ENCODE peak calls at places on chromosomes 6 and 20, in nine cellular contexts. D is tibial artery, F is left lung, Y is AG09309, V is AG04450, O is epithelial cell of esophagus, X is right lobe of liver, R is AG09319, G is IMR-90. A is an unnamed sample.

GRCh38 chr6:52362443-52363221 is 681 bp downstream of the PAQR8 start:
- DNase-seq in R (no peak), G (no peak), O (no peak), V (no peak), F (peak), X (peak), Y (no peak), D (peak), A (peak)

GRCh38 chr20:20743511-20744169 is 31.2 kb upstream of the RALGAPA2 start:
- DNase-seq in V (no peak), R (no peak), G (no peak), D (peak), F (no peak), X (peak), O (no peak), Y (no peak), A (no peak)

GRCh38 chr20:53915459-53916172 is 154.8 kb downstream of the BCAS1 start:
- DNase-seq in G (peak), Y (peak), X (peak), V (peak), O (peak), R (peak), D (peak), F (peak), A (no peak)

GRCh38 chr6:125974214-125974866 is 12.0 kb upstream of the TRMT11 start:
- DNase-seq in G (peak), V (no peak), D (no peak), X (no peak), R (no peak), F (no peak), O (peak), Y (no peak), A (no peak)

GRCh38 chr6:102015431-102015830 is 621.9 kb downstream of the GRIK2 start:
- DNase-seq in D (peak), O (no peak), G (no peak), V (no peak), F (no peak), R (no peak), Y (no peak), X (no peak), A (peak)

GRCh38 chr6:106749611-106750010 is 120.2 kb downstream of the QRSL1 start:
- DNase-seq in R (no peak), X (no peak), Y (no peak), F (no peak), O (peak), D (no peak), G (peak), V (no peak), A (no peak)

GRCh38 chr20:22688485-22688884 is 104.1 kb upstream of the FOXA2 start:
- DNase-seq in V (no peak), O (peak), X (no peak), G (no peak), D (no peak), Y (no peak), F (no peak), R (no peak), A (no peak)

GRCh38 chr6:63058601-63059000 is 152.7 kb upstream of the FKBP1C start:
- DNase-seq in X (no peak), R (no peak), F (no peak), O (no peak), D (no peak), V (no peak), G (no peak), Y (no peak), A (no peak)

GRCh38 chr6:122393339-122393896 is 6.0 kb upstream of the HSF2 start:
- DNase-seq in Y (no peak), R (no peak), V (no peak), G (no peak), D (no peak), O (no peak), F (peak), X (no peak), A (no peak)

GRCh38 chr6:33850869-33851541 is 47.2 kb upstream of the MLN start:
- DNase-seq in D (no peak), O (no peak), Y (no peak), F (no peak), R (no peak), X (no peak), V (no peak), G (no peak), A (no peak)

GRCh38 chr6:27096834-27097511 is 150.5 kb upstream of the PRSS16 start:
- DNase-seq in D (no peak), R (peak), G (peak), F (peak), O (peak), X (no peak), V (peak), Y (peak), A (no peak)

GRCh38 chr6:41097467-41098090 is 24.8 kb downstream of the NFYA start:
- DNase-seq in G (peak), Y (no peak), F (no peak), V (no peak), R (no peak), X (no peak), O (no peak), D (no peak), A (no peak)

GRCh38 chr6:42232035-42232434 is 14.4 kb upstream of the MRPS10 start:
- DNase-seq in G (no peak), O (peak), V (no peak), F (no peak), X (no peak), Y (no peak), D (no peak), R (no peak), A (no peak)

GRCh38 chr6:156778615-156779205 is 1.5 kb downstream of the ARID1B start:
- DNase-seq in D (peak), F (peak), V (no peak), G (no peak), R (no peak), X (peak), O (peak), Y (no peak), A (no peak)

GRCh38 chr6:30935018-30935417 is 3.0 kb upstream of the SFTA2 start:
- DNase-seq in R (no peak), O (peak), F (peak), V (no peak), Y (no peak), X (no peak), G (no peak), D (no peak), A (no peak)

GRCh38 chr6:166800110-166800509 is 156.2 kb downstream of the RNASET2 start:
- DNase-seq in D (no peak), O (no peak), X (no peak), V (no peak), F (no peak), G (no peak), Y (no peak), R (no peak), A (no peak)

GRCh38 chr6:13273931-13274706 is 54.2 kb downstream of the TBC1D7 start:
- DNase-seq in V (no peak), X (no peak), D (no peak), Y (no peak), G (no peak), R (no peak), O (no peak), F (peak), A (no peak)

GRCh38 chr6:337782-338464 is 45.6 kb downstream of the DUSP22 start:
- DNase-seq in F (no peak), D (peak), Y (no peak), V (no peak), G (peak), O (peak), R (no peak), X (no peak), A (no peak)

GRCh38 chr6:107866606-107867301 is 42.6 kb upstream of the SCML4 start:
- DNase-seq in F (no peak), G (peak), D (no peak), O (peak), X (no peak), Y (no peak), R (no peak), V (no peak), A (no peak)

GRCh38 chr20:54123587-54124180 is 50.1 kb downstream of the CYP24A1 start:
- DNase-seq in D (no peak), X (no peak), R (peak), G (peak), V (no peak), O (peak), F (peak), Y (peak), A (no peak)

GRCh38 chr20:36548006-36548315 is 6.6 kb downstream of the MYL9 start:
- DNase-seq in V (no peak), G (no peak), R (no peak), O (no peak), F (no peak), X (no peak), Y (no peak), D (peak), A (no peak)

GRCh38 chr6:36685926-36686667 is 7.6 kb downstream of the CDKN1A start:
- DNase-seq in R (no peak), Y (no peak), G (no peak), F (no peak), X (no peak), O (no peak), D (peak), V (no peak), A (no peak)

GRCh38 chr6:35297541-35298481 is at the start of gene DEF6:
- DNase-seq in V (peak), Y (peak), X (peak), R (no peak), O (peak), F (peak), G (peak), D (peak), A (no peak)

GRCh38 chr20:48310312-48310711 is 517.5 kb downstream of the PREX1 start:
- DNase-seq in V (no peak), R (no peak), X (no peak), Y (no peak), D (no peak), G (no peak), O (no peak), F (no peak), A (no peak)

GRCh38 chr6:14518515-14519217 is 401.1 kb downstream of the CD83 start:
- DNase-seq in X (no peak), D (no peak), O (no peak), V (no peak), F (no peak), G (peak), R (no peak), Y (no peak), A (no peak)

GRCh38 chr6:26342106-26342999 is 22.6 kb upstream of the BTN3A2 start:
- DNase-seq in X (no peak), F (no peak), V (no peak), Y (no peak), R (no peak), O (peak), G (peak), D (no peak), A (no peak)

GRCh38 chr6:18121580-18122127 is 823 bp downstream of the NHLRC1 start:
- DNase-seq in G (no peak), D (no peak), F (no peak), Y (no peak), O (no peak), X (peak), V (no peak), R (no peak), A (no peak)
- TF ChIP-seq CTCF in G (no peak), D (no peak), F (no peak), Y (no peak), O (no peak), X (no peak), V (no peak), R (no peak), A (no peak)

GRCh38 chr6:32254761-32255211 is 30.9 kb upstream of the NOTCH4 start:
- DNase-seq in O (no peak), V (no peak), D (no peak), Y (no peak), G (no peak), X (no peak), R (no peak), F (no peak), A (no peak)

GRCh38 chr6:32252326-32253009 is 28.6 kb upstream of the NOTCH4 start:
- DNase-seq in V (no peak), G (no peak), D (no peak), Y (no peak), O (no peak), R (no peak), F (no peak), X (no peak), A (no peak)

GRCh38 chr6:32255212-32256153 is 31.6 kb upstream of the NOTCH4 start:
- DNase-seq in X (no peak), D (peak), O (peak), F (peak), Y (peak), R (peak), V (peak), G (peak), A (no peak)
- TF ChIP-seq CTCF in X (no peak), D (peak), O (peak), F (peak), Y (peak), R (peak), V (peak), G (peak), A (peak)

DNA sequence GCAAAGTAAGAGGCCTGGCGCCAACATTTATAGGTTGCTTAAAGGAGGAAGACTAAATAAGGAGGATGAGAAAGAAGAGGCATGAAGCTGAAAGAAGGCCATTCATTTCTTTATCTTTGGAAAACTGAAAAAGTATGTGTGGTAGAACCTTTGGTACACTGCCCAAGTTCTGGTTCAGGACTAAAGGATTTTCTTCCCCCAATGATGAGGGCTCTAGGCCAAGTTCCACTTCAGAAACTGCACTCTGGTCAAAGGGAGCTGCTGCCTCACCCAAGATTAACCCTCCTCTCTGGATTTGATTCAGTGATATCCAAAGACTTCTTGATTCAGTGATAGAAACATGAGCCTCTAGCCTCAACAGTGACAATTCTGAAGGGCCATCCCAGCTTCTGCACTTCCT is 5.0 kb upstream of the KPNA5 start:
- DNase-seq in D (no peak), Y (no peak), V (no peak), X (no peak), F (no peak), R (no peak), O (no peak), G (no peak), A (no peak)
- TF ChIP-seq CTCF in D (no peak), Y (no peak), V (no peak), X (no peak), F (no peak), R (no peak), O (no peak), G (no peak), A (no peak)

GRCh38 chr6:117477988-117478852 is 4.3 kb upstream of the DCBLD1 start:
- DNase-seq in V (no peak), G (no peak), O (peak), Y (no peak), X (peak), D (no peak), F (no peak), R (no peak), A (no peak)
- TF ChIP-seq CTCF in V (no peak), G (peak), O (peak), Y (peak), X (peak), D (no peak), F (peak), R (no peak), A (peak)

GRCh38 chr20:3633913-3634478 is 29.2 kb downstream of the GFRA4 start:
- DNase-seq in V (no peak), R (no peak), X (no peak), O (no peak), G (no peak), Y (no peak), D (no peak), F (no peak), A (no peak)

GRCh38 chr20:3630429-3630828 is 32.8 kb downstream of the GFRA4 start:
- DNase-seq in V (no peak), X (no peak), F (no peak), O (no peak), R (no peak), D (no peak), Y (no peak), G (no peak), A (no peak)

GRCh38 chr20:3631534-3631933 is 31.7 kb downstream of the GFRA4 start:
- DNase-seq in G (no peak), R (no peak), Y (no peak), X (no peak), O (no peak), D (no peak), F (no peak), V (no peak), A (no peak)

GRCh38 chr20:3629893-3630292 is 33.3 kb downstream of the GFRA4 start:
- DNase-seq in X (no peak), D (no peak), F (no peak), Y (no peak), R (no peak), O (no peak), V (no peak), G (no peak), A (no peak)

GRCh38 chr20:3632311-3633004 is 30.7 kb downstream of the GFRA4 start:
- DNase-seq in O (no peak), R (no peak), D (no peak), G (no peak), Y (no peak), V (no peak), F (no peak), X (peak), A (no peak)
- TF ChIP-seq CTCF in O (peak), R (no peak), D (no peak), G (no peak), Y (no peak), V (no peak), F (no peak), X (peak), A (peak)

DNA sequence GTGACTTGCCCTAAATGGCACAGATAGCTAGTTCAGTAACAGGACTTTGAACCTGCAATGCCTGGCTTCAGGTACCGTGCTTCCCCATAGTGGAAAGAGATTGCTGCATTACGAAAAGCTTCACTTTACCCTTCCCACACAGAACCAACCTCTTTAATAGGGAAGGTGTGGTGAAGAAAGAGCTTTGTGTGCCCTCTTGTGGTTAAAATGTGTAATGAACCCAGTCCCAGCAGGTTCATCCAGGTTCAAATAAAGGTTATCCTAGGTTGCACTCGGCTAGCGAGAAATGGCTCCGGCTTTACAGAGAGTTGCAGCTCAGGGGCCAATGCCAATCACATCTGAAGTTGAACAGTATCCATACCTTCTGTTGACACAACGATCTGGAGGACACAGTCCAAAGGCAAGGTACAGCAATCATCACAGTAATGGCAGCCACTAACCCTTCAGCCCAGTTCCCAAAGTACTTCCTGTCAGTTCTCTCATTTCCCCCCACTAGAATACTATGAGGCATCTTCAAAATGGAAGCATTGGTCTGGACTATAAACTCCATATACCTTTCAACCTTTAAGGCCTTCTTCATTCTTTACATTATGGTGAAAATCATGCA is 3.0 kb downstream of the DEFB115 start:
- DNase-seq in G (no peak), F (no peak), R (no peak), Y (no peak), D (no peak), V (no peak), O (peak), X (no peak), A (no peak)
- TF ChIP-seq CTCF in G (peak), F (peak), R (no peak), Y (peak), D (no peak), V (no peak), O (peak), X (peak), A (peak)

DNA sequence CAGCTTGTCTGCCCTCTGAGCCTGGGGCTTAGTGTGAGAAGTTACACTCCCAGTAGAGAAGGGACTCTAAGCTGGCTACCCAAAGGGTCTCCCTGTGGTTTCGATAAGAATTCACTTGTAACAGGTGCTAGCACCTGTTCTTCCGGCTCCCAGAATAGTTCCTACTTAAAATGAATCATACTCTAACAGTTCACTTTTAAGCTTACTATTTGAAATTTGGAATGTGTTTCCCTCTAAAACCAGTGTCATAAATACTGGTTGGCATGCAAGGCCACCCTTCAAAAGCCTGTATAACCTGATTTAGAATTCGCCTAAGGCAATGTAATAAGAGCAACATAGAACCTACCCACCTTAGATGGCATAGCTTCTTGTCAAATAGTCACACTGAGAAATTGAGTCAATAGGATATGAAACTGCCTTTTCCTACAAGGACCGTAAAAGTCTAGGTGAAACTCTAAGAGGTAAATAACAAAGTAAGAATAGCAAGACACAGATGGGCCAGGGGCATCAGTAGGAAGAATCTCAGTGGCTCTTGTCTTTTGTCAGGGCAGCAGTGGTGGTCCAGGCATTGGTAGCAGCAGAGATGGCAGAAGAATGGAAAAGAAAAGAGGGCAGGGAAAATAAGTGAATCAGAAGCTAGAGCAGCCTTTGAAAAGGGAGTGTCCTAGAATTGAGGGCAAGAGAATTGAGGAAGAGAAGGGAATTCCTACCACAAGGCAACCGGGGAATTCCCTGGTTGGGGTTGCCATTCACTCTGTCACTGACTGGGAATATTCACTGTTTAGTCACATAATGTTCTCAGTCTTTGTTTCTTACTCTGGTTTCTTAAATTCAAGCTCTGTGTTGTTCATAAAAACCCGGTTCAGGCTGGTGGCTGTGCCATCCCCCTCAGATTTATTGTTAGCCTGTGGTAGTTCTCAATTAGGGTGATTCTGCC is 91.5 kb downstream of the HIVEP2 start:
- DNase-seq in D (no peak), R (no peak), V (no peak), X (no peak), O (peak), Y (no peak), F (no peak), G (peak), A (no peak)
- TF ChIP-seq CTCF in D (no peak), R (no peak), V (no peak), X (no peak), O (no peak), Y (no peak), F (no peak), G (no peak), A (no peak)

DNA sequence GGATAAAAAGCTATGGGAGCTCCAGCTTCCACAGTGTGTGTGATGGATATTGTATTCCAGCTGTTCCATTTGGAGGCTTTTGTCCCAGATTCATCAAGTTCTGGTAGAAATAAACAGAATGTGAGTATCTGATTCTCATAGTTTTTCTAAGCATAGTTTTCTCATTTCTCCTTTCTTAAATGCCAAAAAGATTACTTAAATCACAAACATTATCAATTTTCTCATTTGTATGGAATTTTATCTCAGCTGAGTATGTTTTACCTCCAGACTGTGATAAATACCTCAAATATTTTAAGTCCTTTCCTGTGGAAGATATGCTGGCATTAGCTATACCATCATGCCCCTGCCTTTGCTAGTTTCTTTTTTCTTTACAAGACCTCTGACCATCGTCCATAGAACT is 767.3 kb downstream of the TFAP2A start:
- DNase-seq in O (no peak), F (no peak), X (no peak), D (no peak), Y (no peak), V (peak), R (no peak), G (peak), A (no peak)
- TF ChIP-seq CTCF in O (no peak), F (no peak), X (no peak), D (no peak), Y (no peak), V (no peak), R (no peak), G (no peak), A (no peak)